ENCODE peak calls at places on chromosomes 7 and 10, in seven cellular contexts. One of them, this sample, is unnamed.

GRCh38 chr10:6473430-6473829 is 106.6 kb downstream of the PRKCQ start:
- DNase-seq in B cell: no peak
- DNase-seq in mesendoderm: no peak
- DNase-seq in M059J: peak
- DNase-seq in NT2/D1: no peak
- DNase-seq in HEK293T: no peak
- DNase-seq in AG08395: no peak
- DNase-seq in this sample: no peak

GRCh38 chr10:15349133-15349532 is 22.0 kb downstream of the FAM171A1 start:
- DNase-seq in B cell: no peak
- DNase-seq in mesendoderm: no peak
- DNase-seq in M059J: no peak
- DNase-seq in NT2/D1: no peak
- DNase-seq in HEK293T: no peak
- DNase-seq in AG08395: no peak
- DNase-seq in this sample: no peak

GRCh38 chr7:140519007-140519399 is 39.7 kb upstream of the MKRN1 start:
- DNase-seq in B cell: no peak
- DNase-seq in mesendoderm: peak
- DNase-seq in M059J: no peak
- DNase-seq in NT2/D1: no peak
- DNase-seq in HEK293T: no peak
- DNase-seq in AG08395: no peak
- DNase-seq in this sample: peak

GRCh38 chr10:125037145-125037544 is 95.2 kb downstream of the ZRANB1 start:
- DNase-seq in B cell: no peak
- DNase-seq in mesendoderm: peak
- DNase-seq in M059J: peak
- DNase-seq in NT2/D1: no peak
- DNase-seq in HEK293T: no peak
- DNase-seq in AG08395: peak
- DNase-seq in this sample: no peak

GRCh38 chr7:132932321-132933075 is 149.4 kb downstream of the CHCHD3 start:
- DNase-seq in B cell: no peak
- DNase-seq in mesendoderm: peak
- DNase-seq in M059J: peak
- DNase-seq in NT2/D1: no peak
- DNase-seq in HEK293T: no peak
- DNase-seq in AG08395: no peak
- DNase-seq in this sample: no peak

GRCh38 chr7:14761506-14762296 is 140.8 kb downstream of the DGKB start:
- DNase-seq in B cell: no peak
- DNase-seq in mesendoderm: no peak
- DNase-seq in M059J: peak
- DNase-seq in NT2/D1: no peak
- DNase-seq in HEK293T: no peak
- DNase-seq in AG08395: peak
- DNase-seq in this sample: peak

GRCh38 chr7:24911213-24911603 is 68.8 kb downstream of the OSBPL3 start:
- DNase-seq in B cell: no peak
- DNase-seq in mesendoderm: no peak
- DNase-seq in M059J: no peak
- DNase-seq in NT2/D1: no peak
- DNase-seq in HEK293T: no peak
- DNase-seq in AG08395: no peak
- DNase-seq in this sample: no peak

GRCh38 chr10:98340261-98340675 is 72.3 kb upstream of the LOXL4 start:
- DNase-seq in B cell: no peak
- DNase-seq in mesendoderm: no peak
- DNase-seq in M059J: peak
- DNase-seq in NT2/D1: no peak
- DNase-seq in HEK293T: no peak
- DNase-seq in AG08395: no peak
- DNase-seq in this sample: no peak

GRCh38 chr7:118214051-118214832 is 10.3 kb upstream of the ANKRD7 start:
- DNase-seq in B cell: peak
- DNase-seq in mesendoderm: no peak
- DNase-seq in M059J: peak
- DNase-seq in NT2/D1: no peak
- DNase-seq in HEK293T: peak
- DNase-seq in AG08395: peak
- DNase-seq in this sample: peak

GRCh38 chr10:99435986-99436633 is 5.7 kb upstream of the GOT1 start:
- DNase-seq in B cell: no peak
- DNase-seq in mesendoderm: peak
- DNase-seq in M059J: peak
- DNase-seq in NT2/D1: no peak
- DNase-seq in HEK293T: no peak
- DNase-seq in AG08395: peak
- DNase-seq in this sample: no peak

GRCh38 chr7:111639894-111640293 is 77.6 kb upstream of the IMMP2L start:
- DNase-seq in B cell: no peak
- DNase-seq in mesendoderm: no peak
- DNase-seq in M059J: peak
- DNase-seq in NT2/D1: no peak
- DNase-seq in HEK293T: no peak
- DNase-seq in AG08395: peak
- DNase-seq in this sample: no peak

GRCh38 chr7:80508440-80508839 is 3.4 kb downstream of the GNAT3 start:
- DNase-seq in B cell: no peak
- DNase-seq in mesendoderm: no peak
- DNase-seq in M059J: peak
- DNase-seq in NT2/D1: no peak
- DNase-seq in HEK293T: no peak
- DNase-seq in AG08395: no peak
- DNase-seq in this sample: no peak

GRCh38 chr7:132317856-132318255 is 258.4 kb downstream of the PLXNA4 start:
- DNase-seq in B cell: no peak
- DNase-seq in mesendoderm: no peak
- DNase-seq in M059J: no peak
- DNase-seq in NT2/D1: no peak
- DNase-seq in HEK293T: no peak
- DNase-seq in AG08395: no peak
- DNase-seq in this sample: no peak

GRCh38 chr10:123134058-123134914 is 1.5 kb upstream of the HMX3 start:
- DNase-seq in B cell: no peak
- DNase-seq in mesendoderm: peak
- DNase-seq in M059J: no peak
- DNase-seq in NT2/D1: no peak
- DNase-seq in HEK293T: no peak
- DNase-seq in AG08395: no peak
- DNase-seq in this sample: no peak